ENCODE peak calls at places on chromosomes 11 and 22, in nine cellular contexts. Z, D, Y, N, U, A, V, E and G are unnamed samples.

GRCh38 chr11:28964811-28965210 is 856.6 kb downstream of the METTL15 start:
- DNase-seq in Z (no peak), D (no peak), Y (peak), N (no peak), U (no peak), A (no peak), V (no peak), E (no peak), G (no peak)

GRCh38 chr11:76781861-76782500 is 1.2 kb upstream of the TSKU start:
- DNase-seq in Z (no peak), D (no peak), Y (no peak), N (no peak), U (no peak), A (no peak), V (no peak), E (no peak), G (no peak)

GRCh38 chr22:46578251-46578823 is 40.9 kb upstream of the CELSR1 start:
- DNase-seq in Z (no peak), D (no peak), Y (no peak), N (peak), U (no peak), A (no peak), V (no peak), E (no peak), G (no peak)

GRCh38 chr11:31069447-31070205 is 299.9 kb downstream of the DCDC1 start:
- DNase-seq in Z (no peak), D (no peak), Y (no peak), N (no peak), U (no peak), A (no peak), V (no peak), E (no peak), G (no peak)

GRCh38 chr11:32071811-32072210 is 19.1 kb upstream of the RCN1 start:
- DNase-seq in Z (no peak), D (peak), Y (peak), N (no peak), U (no peak), A (no peak), V (no peak), E (no peak), G (peak)

GRCh38 chr11:1194977-1195689 is 27.7 kb upstream of the MUC5B start:
- DNase-seq in Z (no peak), D (no peak), Y (no peak), N (peak), U (no peak), A (no peak), V (no peak), E (peak), G (no peak)

GRCh38 chr22:19958083-19959042 is 16.7 kb upstream of the TXNRD2 start:
- DNase-seq in Z (peak), D (no peak), Y (no peak), N (no peak), U (no peak), A (no peak), V (no peak), E (no peak), G (no peak)

GRCh38 chr11:75320643-75321042 is 30.8 kb downstream of the ARRB1 start:
- DNase-seq in Z (no peak), D (no peak), Y (no peak), N (no peak), U (no peak), A (no peak), V (no peak), E (no peak), G (no peak)

GRCh38 chr22:40525250-40525884 is 111.2 kb downstream of the MRTFA start:
- DNase-seq in Z (no peak), D (peak), Y (peak), N (peak), U (no peak), A (peak), V (no peak), E (no peak), G (no peak)

GRCh38 chr11:72189448-72190250 is 2.3 kb upstream of the FOLR1 start:
- DNase-seq in Z (no peak), D (no peak), Y (no peak), N (peak), U (no peak), A (no peak), V (no peak), E (peak), G (no peak)

GRCh38 chr11:2802389-2803185 is 83.0 kb downstream of the CDKN1C start:
- DNase-seq in Z (no peak), D (no peak), Y (no peak), N (peak), U (no peak), A (no peak), V (no peak), E (peak), G (no peak)

GRCh38 chr11:8079111-8079675 is 1.8 kb upstream of the TUB start:
- DNase-seq in Z (no peak), D (no peak), Y (no peak), N (no peak), U (no peak), A (no peak), V (no peak), E (no peak), G (no peak)

GRCh38 chr11:59756845-59757244 is 1.7 kb downstream of the STX3 start:
- DNase-seq in Z (no peak), D (peak), Y (peak), N (no peak), U (no peak), A (no peak), V (no peak), E (peak), G (no peak)

GRCh38 chr11:96278039-96278897 is 64.7 kb downstream of the MAML2 start:
- DNase-seq in Z (no peak), D (no peak), Y (peak), N (no peak), U (no peak), A (no peak), V (no peak), E (no peak), G (no peak)

GRCh38 chr22:24510694-24511625 is 15.8 kb downstream of the UPB1 start:
- DNase-seq in Z (no peak), D (peak), Y (no peak), N (no peak), U (no peak), A (no peak), V (no peak), E (no peak), G (peak)

GRCh38 chr22:27848005-27848404 is 46.4 kb upstream of the MN1 start:
- DNase-seq in Z (no peak), D (no peak), Y (no peak), N (no peak), U (no peak), A (no peak), V (no peak), E (no peak), G (no peak)

GRCh38 chr11:5423131-5423530 is 1.2 kb downstream of the OR51Q1 start:
- DNase-seq in Z (no peak), D (no peak), Y (no peak), N (no peak), U (peak), A (no peak), V (no peak), E (no peak), G (no peak)

GRCh38 chr11:77215106-77215505 is 86.4 kb downstream of the GDPD4 start:
- DNase-seq in Z (no peak), D (no peak), Y (no peak), N (no peak), U (no peak), A (no peak), V (no peak), E (no peak), G (no peak)

GRCh38 chr11:28673687-28674431 is 565.7 kb downstream of the METTL15 start:
- DNase-seq in Z (no peak), D (peak), Y (peak), N (no peak), U (no peak), A (no peak), V (peak), E (no peak), G (no peak)